ENCODE peak calls at places on chromosomes 7 and 10, in four cellular contexts. Y, L, I and P are unnamed samples.
A peak's percentile ranks its signal among the peaks of the same experiment; 100 is the strongest.

GRCh38 chr7:74175270-74175803 is 1.2 kb downstream of the EIF4H start:
- DNase-seq in I (no peak), Y (no peak), L (no peak), P (no peak)

GRCh38 chr10:44828515-44829142 is 82.5 kb upstream of the TMEM72 start:
- DNase-seq in L (no peak), Y (no peak), I (no peak), P (no peak)

GRCh38 chr7:65731562-65732035 is 141.3 kb upstream of the VKORC1L1 start:
- DNase-seq in I (no peak), L (peak; percentile 60), Y (peak; percentile 22), P (peak; percentile 25)

GRCh38 chr10:101878869-101879268 is 35.3 kb upstream of the KCNIP2 start:
- DNase-seq in I (no peak), Y (no peak), L (no peak), P (no peak)

GRCh38 chr10:23341004-23341403 is 3.6 kb downstream of the C10orf67 start:
- DNase-seq in L (no peak), I (no peak), Y (peak; percentile 27), P (peak; percentile 54)

GRCh38 chr7:117962598-117962997 is 89.4 kb upstream of the CTTNBP2 start:
- DNase-seq in I (no peak), L (no peak), Y (no peak), P (no peak)

GRCh38 chr10:11331706-11332105 is 279.7 kb downstream of the USP6NL start:
- DNase-seq in Y (no peak), I (no peak), L (no peak), P (no peak)

GRCh38 chr10:71045188-71045841 is 156.9 kb upstream of the PCBD1 start:
- DNase-seq in Y (no peak), I (no peak), L (peak; percentile 42), P (no peak)

GRCh38 chr7:77157446-77157845 is 35.0 kb downstream of the CCDC146 start:
- DNase-seq in I (no peak), Y (no peak), L (no peak), P (no peak)

GRCh38 chr7:3710122-3710521 is 409.1 kb downstream of the SDK1 start:
- DNase-seq in I (no peak), L (no peak), Y (no peak), P (no peak)

GRCh38 chr7:28330384-28331070 is 81.8 kb upstream of the CREB5 start:
- DNase-seq in Y (no peak), L (no peak), I (peak; percentile 15), P (no peak)

GRCh38 chr7:13055732-13056369 is 368.4 kb downstream of the ARL4A start:
- DNase-seq in L (no peak), Y (no peak), I (no peak), P (no peak)

GRCh38 chr10:112811741-112812551 is 138.1 kb upstream of the TCF7L2 start:
- DNase-seq in Y (no peak), I (no peak), L (no peak), P (no peak)

GRCh38 chr10:1050555-1050954 is 1.6 kb upstream of the IDI1 start:
- DNase-seq in I (peak; percentile 51), L (no peak), Y (peak; percentile 53), P (peak; percentile 71)

GRCh38 chr7:111708072-111708471 is 145.8 kb upstream of the IMMP2L start:
- DNase-seq in L (no peak), I (no peak), Y (no peak), P (no peak)

GRCh38 chr10:107341281-107341680 is 176.8 kb upstream of the SORCS1 start:
- DNase-seq in I (no peak), Y (no peak), L (no peak), P (no peak)

GRCh38 chr7:25636871-25637283 is 408.6 kb upstream of the NPVF start:
- DNase-seq in L (no peak), Y (no peak), I (no peak), P (no peak)

GRCh38 chr7:95865716-95866371 is 93.5 kb downstream of the DYNC1I1 start:
- DNase-seq in Y (no peak), L (no peak), I (no peak), P (no peak)

GRCh38 chr10:27911645-27912044 is 87.2 kb downstream of the ODAD2 start:
- DNase-seq in L (no peak), I (no peak), Y (no peak), P (no peak)